ENCODE peak calls at places on chromosomes 16 and 17, in five cellular contexts. U is stimulated activated CD8-positive, alpha-beta memory T cell treated with anti-CD3 and anti-CD28 coated beads, Interleukin-4, amount 100 ng/mL, for 4 hours; V is GM04504; S is AG20443; G is stimulated activated CD4-positive, alpha-beta T cell treated with anti-CD3 and anti-CD28 coated beads, Interleukin-15, amount 100 ng/mL, for 24 hours. M is an unnamed sample.

GRCh38 chr16:49621240-49622083 is 234.4 kb downstream of the ZNF423 start:
- DNase-seq in U (no peak), V (no peak), S (no peak), G (no peak), M (peak)

GRCh38 chr16:27826081-27826892 is 237.2 kb downstream of the GSG1L start:
- DNase-seq in U (no peak), V (no peak), S (no peak), G (no peak), M (peak)

GRCh38 chr17:50210249-50211225 is 9.1 kb upstream of the COL1A1 start:
- DNase-seq in U (no peak), V (peak), S (peak), G (no peak), M (peak)

GRCh38 chr17:45974916-45975630 is 24.0 kb upstream of the STH start:
- DNase-seq in U (no peak), V (no peak), S (no peak), G (no peak), M (no peak)

GRCh38 chr16:51994597-51994996 is 552.3 kb downstream of the TOX3 start:
- DNase-seq in U (no peak), V (no peak), S (no peak), G (no peak), M (no peak)

GRCh38 chr16:17578921-17579876 is 108.4 kb upstream of the XYLT1 start:
- DNase-seq in U (peak), V (peak), S (peak), G (peak), M (no peak)

GRCh38 chr16:20851601-20852000 is 45.3 kb downstream of the REXO5 start:
- DNase-seq in U (no peak), V (peak), S (peak), G (no peak), M (peak)

GRCh38 chr16:64238576-64238975 is 883.3 kb downstream of the CDH11 start:
- DNase-seq in U (no peak), V (peak), S (peak), G (no peak), M (no peak)

GRCh38 chr17:17609121-17609520 is 17.6 kb upstream of the PEMT start:
- DNase-seq in U (no peak), V (no peak), S (no peak), G (no peak), M (peak)

GRCh38 chr17:69485901-69486643 is 71.6 kb downstream of the MAP2K6 start:
- DNase-seq in U (no peak), V (no peak), S (no peak), G (no peak), M (no peak)

GRCh38 chr16:15653227-15653626 is 3.2 kb downstream of the NDE1 start:
- DNase-seq in U (no peak), V (peak), S (peak), G (no peak), M (no peak)

GRCh38 chr16:24834459-24835335 is 11.1 kb upstream of the SLC5A11 start:
- DNase-seq in U (no peak), V (peak), S (peak), G (no peak), M (no peak)

GRCh38 chr16:84836234-84836647 is 16.5 kb downstream of the CRISPLD2 start:
- DNase-seq in U (no peak), V (peak), S (peak), G (no peak), M (peak)

GRCh38 chr17:13302983-13303382 is 285.2 kb upstream of the ELAC2 start:
- DNase-seq in U (no peak), V (no peak), S (no peak), G (no peak), M (no peak)

GRCh38 chr16:69276143-69277115 is 34.7 kb upstream of the VPS4A start:
- DNase-seq in U (no peak), V (peak), S (peak), G (no peak), M (peak)

GRCh38 chr16:16093625-16094332 is 129.5 kb downstream of the ABCC6 start:
- DNase-seq in U (no peak), V (no peak), S (no peak), G (no peak), M (no peak)

GRCh38 chr16:52634528-52634927 is 87.6 kb upstream of the TOX3 start:
- DNase-seq in U (no peak), V (no peak), S (no peak), G (no peak), M (no peak)

GRCh38 chr17:4304417-4305027 is 40.7 kb upstream of the ANKFY1 start:
- DNase-seq in U (peak), V (peak), S (peak), G (peak), M (peak)

GRCh38 chr16:720507-720989 is 398 bp upstream of the ANTKMT start:
- DNase-seq in U (no peak), V (no peak), S (peak), G (peak), M (no peak)

GRCh38 chr17:304461-304860 is 48.1 kb downstream of the RPH3AL start:
- DNase-seq in U (no peak), V (no peak), S (peak), G (no peak), M (peak)

GRCh38 chr17:78918979-78919378 is 6.2 kb downstream of the TIMP2 start:
- DNase-seq in U (no peak), V (no peak), S (no peak), G (no peak), M (no peak)

GRCh38 chr17:28811594-28812135 is 30.9 kb downstream of the FAM222B start:
- DNase-seq in U (no peak), V (no peak), S (no peak), G (peak), M (no peak)

GRCh38 chr17:68627956-68628355 is 26.8 kb upstream of the FAM20A start:
- DNase-seq in U (no peak), V (no peak), S (no peak), G (no peak), M (no peak)

GRCh38 chr16:28503470-28504259 is 3.0 kb downstream of the IL27 start:
- DNase-seq in U (no peak), V (no peak), S (no peak), G (no peak), M (no peak)

GRCh38 chr16:11439790-11440656 is 94.8 kb downstream of the RMI2 start:
- DNase-seq in U (no peak), V (no peak), S (no peak), G (no peak), M (no peak)

GRCh38 chr16:10744370-10745030 is 858 bp downstream of the NUBP1 start:
- DNase-seq in U (no peak), V (peak), S (peak), G (no peak), M (peak)

GRCh38 chr17:28049071-28049470 is 6.6 kb downstream of the NLK start:
- DNase-seq in U (no peak), V (no peak), S (no peak), G (no peak), M (no peak)

GRCh38 chr16:1674751-1675664 is 3.1 kb upstream of the JPT2 start:
- DNase-seq in U (no peak), V (peak), S (peak), G (no peak), M (no peak)

GRCh38 chr16:49482690-49483089 is 109.1 kb downstream of the C16orf78 start:
- DNase-seq in U (no peak), V (no peak), S (no peak), G (no peak), M (peak)

GRCh38 chr17:40329981-40330794 is 21.2 kb downstream of the RARA start:
- DNase-seq in U (no peak), V (no peak), S (no peak), G (peak), M (no peak)

GRCh38 chr17:68248199-68248825 is 469 bp downstream of the AMZ2 start:
- DNase-seq in U (no peak), V (peak), S (peak), G (peak), M (no peak)

GRCh38 chr17:18291718-18292540 is 22.9 kb downstream of the TOP3A start:
- DNase-seq in U (no peak), V (no peak), S (no peak), G (no peak), M (no peak)

GRCh38 chr16:912684-913613 is 57.8 kb downstream of the LMF1 start:
- DNase-seq in U (no peak), V (no peak), S (no peak), G (no peak), M (no peak)

GRCh38 chr17:50166518-50167181 is 845 bp downstream of the SGCA start:
- DNase-seq in U (no peak), V (no peak), S (no peak), G (no peak), M (peak)

GRCh38 chr17:57867126-57867525 is 17.3 kb upstream of the MRPS23 start:
- DNase-seq in U (no peak), V (no peak), S (no peak), G (no peak), M (peak)

GRCh38 chr17:13329421-13329820 is 272.3 kb downstream of the HS3ST3A1 start:
- DNase-seq in U (no peak), V (no peak), S (no peak), G (no peak), M (no peak)

GRCh38 chr16:89738538-89739317 is 17.4 kb downstream of the ZNF276 start:
- DNase-seq in U (no peak), V (no peak), S (no peak), G (no peak), M (no peak)